ENCODE peak calls at places on chromosome 1, in five cellular contexts. Y, S, D, C and X are unnamed samples. For H3K4me1, the result is how much of the 10 kb centered on the place peaks cover.

GRCh38 chr1:203556047-203556851 is 62.3 kb downstream of the OPTC start:
- DNase-seq in Y (no peak), C (no peak), D (peak), S (no peak), X (peak)

GRCh38 chr1:94808682-94809081 is 11.5 kb upstream of the SLC44A3 start:
- DNase-seq in Y (no peak), S (no peak), D (no peak), C (no peak), X (no peak)

GRCh38 chr1:58412071-58412580 is 134.4 kb downstream of the OMA1 start:
- DNase-seq in Y (no peak), C (no peak), S (no peak), D (no peak), X (no peak)

GRCh38 chr1:33143698-33144097 is 38.1 kb downstream of the TRIM62 start:
- DNase-seq in D (no peak), Y (no peak), C (no peak), S (no peak), X (no peak)

GRCh38 chr1:231515748-231516147 is 12.7 kb upstream of the TSNAX start:
- DNase-seq in Y (no peak), S (no peak), D (no peak), C (no peak), X (no peak)

GRCh38 chr1:231581859-231582258 is 44.7 kb upstream of the DISC1 start:
- DNase-seq in S (no peak), C (no peak), D (no peak), Y (no peak), X (no peak)

GRCh38 chr1:92503926-92504750 is 17.4 kb upstream of the GFI1 start:
- DNase-seq in D (no peak), C (no peak), S (no peak), Y (no peak), X (no peak)

GRCh38 chr1:237772014-237772413 is 118.7 kb downstream of the ZP4 start:
- DNase-seq in C (no peak), D (no peak), S (no peak), Y (no peak), X (no peak)

GRCh38 chr1:157819215-157819614 is 705 bp downstream of the FCRL1 start:
- DNase-seq in Y (no peak), S (no peak), C (no peak), D (no peak), X (no peak)

GRCh38 chr1:98452162-98452561 is 209.4 kb upstream of the SNX7 start:
- DNase-seq in C (no peak), S (no peak), D (no peak), Y (no peak), X (no peak)

GRCh38 chr1:77424236-77424635 is 142.4 kb downstream of the AK5 start:
- DNase-seq in S (no peak), C (no peak), Y (no peak), D (no peak), X (no peak)

GRCh38 chr1:65309317-65310077 is at the start of gene DNAJC6:
- DNase-seq in C (peak), D (peak), Y (peak), S (peak), X (no peak)

GRCh38 chr1:22916469-22916817 is 56.2 kb downstream of the LACTBL1 start:
- DNase-seq in S (no peak), D (no peak), C (no peak), Y (no peak), X (no peak)

GRCh38 chr1:98102369-98103030 is 181.7 kb upstream of the DPYD start:
- DNase-seq in S (no peak), C (no peak), Y (no peak), D (no peak), X (no peak)

GRCh38 chr1:83318361-83318760 is 680.6 kb downstream of the TTLL7 start:
- DNase-seq in Y (no peak), C (no peak), D (no peak), S (no peak), X (no peak)

GRCh38 chr1:229310833-229311232 is 32.0 kb downstream of the CCSAP start:
- DNase-seq in Y (no peak), S (no peak), D (no peak), C (no peak), X (no peak)

GRCh38 chr1:234550341-234551031 is 59.5 kb downstream of the IRF2BP2 start:
- DNase-seq in D (no peak), Y (no peak), C (no peak), S (no peak), X (peak)

GRCh38 chr1:34974626-34975025 is 10.5 kb downstream of the TMEM35B start:
- DNase-seq in Y (no peak), C (no peak), S (no peak), D (no peak), X (no peak)

GRCh38 chr1:5911157-5911556 is 81.1 kb downstream of the NPHP4 start:
- DNase-seq in Y (no peak), D (peak), C (no peak), S (no peak), X (peak)
- TF ChIP-seq POLR2AphosphoS5 in Y (no peak), D (no peak), C (no peak), S (no peak), X (no peak)

GRCh38 chr1:27592600-27593340 is 11.2 kb downstream of the AHDC1 start:
- DNase-seq in D (peak), Y (no peak), C (no peak), S (no peak), X (no peak)
- H3K4me3 ChIP-seq in D (peak), Y (no peak), C (no peak), S (no peak), X (no peak)

GRCh38 chr1:208069908-208070307 is 159.0 kb upstream of the CD34 start:
- DNase-seq in C (no peak), D (no peak), Y (no peak), S (no peak), X (no peak)
- H3K4me1 ChIP-seq in C (under half), D (under half), Y (under half), S (under half), X (under half)

GRCh38 chr1:4121834-4122512 is 221.9 kb upstream of the C1orf174 start:
- DNase-seq in Y (no peak), S (peak), D (no peak), C (no peak), X (peak)
- TF ChIP-seq POLR2AphosphoS5 in Y (no peak), S (no peak), D (no peak), C (no peak), X (no peak)